ENCODE peak calls at places on chromosomes 7 and 10, in five cellular contexts. P is suprapubic skin; U is RWPE2; L is A549; S is CD8-positive, alpha-beta memory T cell. W is an unnamed sample. For H3K4me1, the result is how much of the 10 kb centered on the place peaks cover.

GRCh38 chr10:90227259-90227658 is 525.9 kb downstream of the KIF20B start:
- DNase-seq in U (no peak), L (no peak), S (no peak), P (no peak), W (no peak)

GRCh38 chr7:46233585-46234329 is 312.7 kb upstream of the IGFBP3 start:
- DNase-seq in U (no peak), L (no peak), S (no peak), P (no peak), W (no peak)

GRCh38 chr10:55410415-55410885 is 609.4 kb upstream of the PCDH15 start:
- DNase-seq in L (no peak), U (no peak), S (no peak), P (no peak), W (peak)

GRCh38 chr7:2832441-2832840 is 11.7 kb downstream of the GNA12 start:
- DNase-seq in L (no peak), P (no peak), U (no peak), S (no peak), W (no peak)

GRCh38 chr7:123714296-123715080 is 34.3 kb downstream of the WASL start:
- DNase-seq in L (no peak), S (no peak), U (no peak), P (no peak), W (no peak)

GRCh38 chr10:44908071-44908709 is 2.9 kb upstream of the TMEM72 start:
- DNase-seq in S (no peak), P (no peak), U (no peak), L (no peak), W (peak)

GRCh38 chr10:32981760-32982159 is 23.7 kb upstream of the ITGB1 start:
- DNase-seq in L (no peak), S (no peak), P (no peak), U (no peak), W (no peak)

GRCh38 chr7:132709971-132710567 is 133.8 kb upstream of the PLXNA4 start:
- DNase-seq in U (no peak), S (peak), P (no peak), L (no peak), W (peak)

GRCh38 chr7:23938937-23939552 is 229.0 kb downstream of the STK31 start:
- DNase-seq in P (no peak), U (no peak), S (no peak), L (peak), W (peak)

GRCh38 chr7:29555061-29555460 is 8.6 kb upstream of the PRR15 start:
- DNase-seq in S (no peak), L (no peak), P (no peak), U (no peak), W (no peak)

GRCh38 chr7:960269-960871 is 5.9 kb upstream of the ADAP1 start:
- DNase-seq in U (peak), S (no peak), L (no peak), P (no peak), W (no peak)

GRCh38 chr10:47027108-47027811 is 116.0 kb downstream of the PTPN20 start:
- DNase-seq in P (peak), L (no peak), S (no peak), U (no peak), W (no peak)

GRCh38 chr10:121662531-121662930 is 64.3 kb upstream of the FGFR2 start:
- DNase-seq in U (no peak), S (no peak), P (no peak), L (no peak), W (no peak)

GRCh38 chr7:75892634-75893272 is 13.9 kb downstream of the RHBDD2 start:
- DNase-seq in P (peak), S (no peak), U (no peak), L (no peak), W (peak)

GRCh38 chr7:137935849-137936508 is 65.9 kb downstream of the CREB3L2 start:
- DNase-seq in S (no peak), U (no peak), L (no peak), P (no peak), W (no peak)

GRCh38 chr10:119306514-119306951 is 99.2 kb downstream of the GRK5 start:
- DNase-seq in P (no peak), U (no peak), S (peak), L (peak), W (no peak)

GRCh38 chr10:123136806-123137642 is 1.3 kb downstream of the HMX3 start:
- DNase-seq in L (no peak), P (no peak), S (no peak), U (no peak), W (no peak)

GRCh38 chr7:50775826-50776225 is 6.9 kb downstream of the GRB10 start:
- DNase-seq in L (no peak), S (no peak), U (no peak), P (no peak), W (no peak)

GRCh38 chr7:101163281-101164070 is 1.9 kb downstream of the VGF start:
- DNase-seq in U (no peak), S (no peak), P (no peak), L (no peak), W (peak)

GRCh38 chr10:97539523-97540200 is 32.9 kb upstream of the ANKRD2 start:
- DNase-seq in U (no peak), P (no peak), S (no peak), L (no peak), W (no peak)

GRCh38 chr10:50275650-50276235 is 24.4 kb upstream of the ASAH2 start:
- DNase-seq in P (no peak), L (peak), U (no peak), S (no peak), W (peak)

GRCh38 chr10:132303361-132304115 is 4.2 kb downstream of the STK32C start:
- DNase-seq in L (no peak), U (no peak), S (no peak), P (peak), W (no peak)

GRCh38 chr7:149662591-149663095 is 110.7 kb downstream of the ZNF467 start:
- DNase-seq in U (no peak), L (peak), P (peak), S (peak), W (peak)

GRCh38 chr7:36601596-36601995 is 122.7 kb downstream of the AOAH start:
- DNase-seq in P (no peak), U (no peak), S (no peak), L (no peak), W (no peak)

GRCh38 chr10:97915761-97916160 is 66.1 kb downstream of the GOLGA7B start:
- DNase-seq in P (no peak), L (no peak), U (no peak), S (no peak), W (no peak)

GRCh38 chr10:43806851-43807640 is 158.4 kb upstream of the ZNF32 start:
- DNase-seq in S (no peak), U (no peak), L (no peak), P (no peak), W (no peak)

GRCh38 chr10:121683803-121684202 is 85.6 kb upstream of the FGFR2 start:
- DNase-seq in S (no peak), L (no peak), U (no peak), P (no peak), W (peak)

GRCh38 chr7:50739744-50740455 is 42.8 kb downstream of the GRB10 start:
- DNase-seq in U (no peak), S (peak), L (no peak), P (no peak), W (no peak)

GRCh38 chr10:21811245-21811585 is 192.3 kb downstream of the DNAJC1 start:
- DNase-seq in P (no peak), S (no peak), L (no peak), U (no peak), W (no peak)

GRCh38 chr10:59907537-59907917 is 1.2 kb upstream of the CCDC6 start:
- DNase-seq in S (no peak), P (no peak), U (no peak), L (no peak), W (no peak)

GRCh38 chr10:124741281-124741921 is 2.8 kb downstream of the FAM53B start:
- DNase-seq in U (no peak), S (peak), L (peak), P (no peak), W (peak)

GRCh38 chr10:10911471-10911921 is 106.2 kb upstream of the CELF2 start:
- DNase-seq in U (peak), S (no peak), L (no peak), P (peak), W (peak)

GRCh38 chr10:132886211-132887099 is 55.9 kb downstream of the CFAP46 start:
- DNase-seq in P (peak), S (no peak), L (peak), U (peak), W (no peak)

GRCh38 chr10:36254191-36254590 is 612.1 kb upstream of the FZD8 start:
- DNase-seq in L (no peak), U (peak), P (peak), S (no peak), W (peak)

GRCh38 chr7:114084381-114085312 is 165.8 kb upstream of the PPP1R3A start:
- DNase-seq in P (peak), U (no peak), L (peak), S (no peak), W (peak)

GRCh38 chr10:132626019-132626760 is 88.6 kb downstream of the INPP5A start:
- DNase-seq in U (peak), L (no peak), S (no peak), P (peak), W (no peak)

GRCh38 chr10:62733654-62734293 is 70.7 kb upstream of the ADO start:
- DNase-seq in P (no peak), U (no peak), L (no peak), S (no peak), W (no peak)

GRCh38 chr7:49172639-49173038 is 248.3 kb downstream of the CDC14C start:
- DNase-seq in P (no peak), S (no peak), U (no peak), L (no peak), W (no peak)

GRCh38 chr7:155702616-155703015 is 58.2 kb downstream of the RBM33 start:
- DNase-seq in L (no peak), S (no peak), P (no peak), U (no peak), W (no peak)

GRCh38 chr10:13483073-13483472 is 45.7 kb downstream of the BEND7 start:
- DNase-seq in P (no peak), L (no peak), U (no peak), S (no peak), W (no peak)

GRCh38 chr10:69419096-69419760 is 2.5 kb upstream of the TACR2 start:
- DNase-seq in P (no peak), L (no peak), U (no peak), S (no peak), W (no peak)
- H3K4me1 ChIP-seq in P (under half), L (under half), U (under half), S (under half), W (under half)

GRCh38 chr7:150953061-150953997 is 24.8 kb downstream of the KCNH2 start:
- DNase-seq in S (no peak), U (peak), L (no peak), P (no peak), W (no peak)
- H3K4me3 ChIP-seq in S (no peak), U (no peak), L (no peak), P (no peak), W (no peak)

GRCh38 chr7:95550546-95550945 is 45.8 kb downstream of the PDK4 start:
- DNase-seq in L (no peak), S (no peak), P (no peak), U (no peak), W (no peak)
- H3K4me1 ChIP-seq in L (under half), S (under half), P (half or more), U (under half), W (under half)

GRCh38 chr7:104945599-104945956 is 68.4 kb upstream of the KMT2E start:
- DNase-seq in U (no peak), P (no peak), L (no peak), S (no peak), W (no peak)
- H3K4me3 ChIP-seq in U (no peak), P (no peak), L (peak), S (peak), W (peak)

GRCh38 chr10:6300106-6300783 is 97.5 kb downstream of the PFKFB3 start:
- DNase-seq in L (no peak), S (no peak), U (no peak), P (no peak), W (no peak)

GRCh38 chr10:6300784-6301180 is 98.0 kb downstream of the PFKFB3 start:
- DNase-seq in L (no peak), U (no peak), P (no peak), S (no peak), W (no peak)

GRCh38 chr10:6299234-6299633 is 96.5 kb downstream of the PFKFB3 start:
- DNase-seq in U (peak), L (peak), P (no peak), S (no peak), W (no peak)

GRCh38 chr10:6298428-6298827 is 95.7 kb downstream of the PFKFB3 start:
- DNase-seq in S (no peak), P (no peak), U (no peak), L (no peak), W (no peak)

GRCh38 chr10:6299743-6300105 is 97.0 kb downstream of the PFKFB3 start:
- DNase-seq in S (no peak), L (no peak), P (no peak), U (no peak), W (no peak)
- H3K4me1 ChIP-seq in S (under half), L (half or more), P (under half), U (under half), W (under half)

GRCh38 chr7:30594540-30595460 is at the start of gene GARS1:
- DNase-seq in P (peak), S (peak), U (peak), L (peak), W (peak)

GRCh38 chr7:30595461-30596042 is 874 bp downstream of the GARS1 start:
- DNase-seq in U (no peak), P (no peak), L (no peak), S (no peak), W (peak)

GRCh38 chr7:30598121-30598876 is 3.6 kb downstream of the GARS1 start:
- DNase-seq in L (no peak), P (no peak), S (no peak), U (no peak), W (no peak)

GRCh38 chr7:30596043-30596641 is 1.5 kb downstream of the GARS1 start:
- DNase-seq in L (peak), S (no peak), U (no peak), P (no peak), W (peak)

GRCh38 chr7:30596721-30597120 is 2.0 kb downstream of the GARS1 start:
- DNase-seq in U (no peak), P (no peak), S (no peak), L (no peak), W (no peak)
- H3K4me3 ChIP-seq in U (peak), P (peak), S (peak), L (peak), W (peak)

GRCh38 chr10:77405771-77406241 is 231.8 kb downstream of the KCNMA1 start:
- DNase-seq in L (peak), P (no peak), U (no peak), S (no peak), W (peak)

GRCh38 chr10:77404801-77405200 is 232.8 kb downstream of the KCNMA1 start:
- DNase-seq in U (no peak), L (no peak), P (no peak), S (no peak), W (peak)

GRCh38 chr10:77408259-77408658 is 229.3 kb downstream of the KCNMA1 start:
- DNase-seq in L (no peak), P (no peak), U (no peak), S (no peak), W (no peak)

GRCh38 chr10:77409697-77410471 is 227.7 kb downstream of the KCNMA1 start:
- DNase-seq in P (no peak), U (no peak), L (no peak), S (no peak), W (peak)

DNA sequence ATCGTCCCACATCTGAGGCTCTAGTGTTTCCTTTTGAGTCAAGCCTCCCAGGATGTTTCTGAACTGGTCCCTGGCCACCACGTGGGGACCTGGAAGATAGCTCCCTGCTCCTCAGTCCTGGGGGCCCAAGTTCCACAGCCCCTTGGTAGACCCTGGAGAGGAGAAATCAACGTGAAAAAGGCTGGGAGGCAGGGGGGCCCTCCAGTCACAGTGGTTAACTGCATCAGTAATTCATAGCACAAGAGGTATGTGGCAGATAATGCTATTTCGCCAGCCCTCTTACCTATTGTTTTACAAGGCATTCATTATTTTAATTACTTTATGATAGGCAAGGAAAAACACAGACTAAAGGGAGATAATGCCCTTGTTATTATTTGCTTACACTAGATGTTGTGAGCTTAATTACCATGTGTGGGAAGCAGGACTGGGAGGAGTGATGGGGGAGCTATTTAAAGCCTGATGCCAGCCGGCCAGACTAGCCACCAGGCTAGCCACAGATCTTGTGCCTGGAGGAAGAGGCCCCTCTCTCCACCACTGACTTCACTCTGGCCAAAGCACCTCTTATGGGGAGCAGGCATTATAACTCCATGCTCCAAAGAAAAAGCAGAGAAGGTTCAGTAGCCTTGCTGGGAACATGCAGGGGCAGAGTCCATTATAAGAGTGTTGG is 230.7 kb downstream of the KCNMA1 start:
- DNase-seq in U (no peak), P (no peak), S (no peak), L (no peak), W (no peak)
- H3K4me1 ChIP-seq in U (under half), P (under half), S (under half), L (under half), W (half or more)

DNA sequence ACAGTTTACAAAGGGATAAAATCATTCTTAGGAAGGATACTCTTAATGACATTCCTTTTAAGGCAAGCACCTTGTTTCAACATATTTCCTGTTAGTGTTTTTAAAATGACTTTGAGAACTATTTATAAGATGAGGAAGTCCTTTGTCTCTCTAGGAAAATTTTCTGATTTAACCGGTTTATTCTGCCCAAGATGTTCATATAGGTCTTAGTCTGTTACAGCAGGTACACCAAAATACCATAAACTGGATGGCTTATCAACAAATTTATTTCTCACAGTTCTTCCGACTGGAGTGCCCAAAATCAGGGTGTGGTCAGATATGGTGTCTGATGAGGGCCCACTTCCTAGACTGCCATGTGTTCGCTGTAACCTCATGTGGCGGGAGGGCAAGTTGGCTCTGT is 77.9 kb downstream of the GSAP start:
- DNase-seq in L (no peak), S (no peak), P (no peak), U (no peak), W (no peak)
- H3K4me3 ChIP-seq in L (no peak), S (no peak), P (no peak), U (no peak), W (no peak)

GRCh38 chr10:28841625-28842024 is 164.3 kb downstream of the BAMBI start:
- DNase-seq in S (no peak), L (no peak), U (no peak), P (no peak), W (no peak)
- H3K4me1 ChIP-seq in S (under half), L (under half), U (under half), P (under half), W (under half)

W was measured in SJCRH30.